ENCODE peak calls at places on chromosomes 11 and 22, in five cellular contexts. One of them, this sample, is unnamed.

GRCh38 chr11:36257351-36257750 is 31.9 kb downstream of the COMMD9 start:
- DNase-seq in CD8-positive, alpha-beta T cell: no peak
- DNase-seq in colonic mucosa: no peak
- DNase-seq in tibial artery: no peak
- DNase-seq in Karpas-422: no peak
- DNase-seq in this sample: peak; percentile 48

GRCh38 chr11:47552086-47552580 is 799 bp downstream of the CELF1 start:
- DNase-seq in CD8-positive, alpha-beta T cell: peak; percentile 3
- DNase-seq in colonic mucosa: peak; percentile 57
- DNase-seq in tibial artery: no peak
- DNase-seq in Karpas-422: peak; percentile 79
- DNase-seq in this sample: no peak

GRCh38 chr11:8233691-8234424 is 29.8 kb downstream of the LMO1 start:
- DNase-seq in CD8-positive, alpha-beta T cell: no peak
- DNase-seq in colonic mucosa: no peak
- DNase-seq in tibial artery: no peak
- DNase-seq in Karpas-422: no peak
- DNase-seq in this sample: peak; percentile 32

GRCh38 chr11:129950319-129951034 is 52.2 kb downstream of the PRDM10 start:
- DNase-seq in CD8-positive, alpha-beta T cell: no peak
- DNase-seq in colonic mucosa: peak; percentile 49
- DNase-seq in tibial artery: peak; percentile 65
- DNase-seq in Karpas-422: no peak
- DNase-seq in this sample: no peak

GRCh38 chr22:20450551-20450906 is 12.9 kb upstream of the SCARF2 start:
- DNase-seq in CD8-positive, alpha-beta T cell: no peak
- DNase-seq in colonic mucosa: no peak
- DNase-seq in tibial artery: no peak
- DNase-seq in Karpas-422: no peak
- DNase-seq in this sample: no peak

GRCh38 chr11:75400110-75400865 is 970 bp downstream of the RPS3 start:
- DNase-seq in CD8-positive, alpha-beta T cell: no peak
- DNase-seq in colonic mucosa: no peak
- DNase-seq in tibial artery: no peak
- DNase-seq in Karpas-422: peak; percentile 69
- DNase-seq in this sample: no peak

GRCh38 chr11:103541186-103541795 is 432.1 kb downstream of the DYNC2H1 start:
- DNase-seq in CD8-positive, alpha-beta T cell: no peak
- DNase-seq in colonic mucosa: no peak
- DNase-seq in tibial artery: no peak
- DNase-seq in Karpas-422: no peak
- DNase-seq in this sample: no peak

GRCh38 chr11:44950625-44951472 is at the start of gene TP53I11:
- DNase-seq in CD8-positive, alpha-beta T cell: peak; percentile 40
- DNase-seq in colonic mucosa: peak; percentile 89
- DNase-seq in tibial artery: peak; percentile 71
- DNase-seq in Karpas-422: no peak
- DNase-seq in this sample: no peak

GRCh38 chr22:48192920-48193319 is 1430.5 kb downstream of the TBC1D22A start:
- DNase-seq in CD8-positive, alpha-beta T cell: no peak
- DNase-seq in colonic mucosa: no peak
- DNase-seq in tibial artery: no peak
- DNase-seq in Karpas-422: peak; percentile 64
- DNase-seq in this sample: no peak

GRCh38 chr22:21697866-21698265 is 32.1 kb downstream of the PPIL2 start:
- DNase-seq in CD8-positive, alpha-beta T cell: no peak
- DNase-seq in colonic mucosa: no peak
- DNase-seq in tibial artery: no peak
- DNase-seq in Karpas-422: no peak
- DNase-seq in this sample: no peak

GRCh38 chr11:94128171-94128745 is 383 bp upstream of the PANX1 start:
- DNase-seq in CD8-positive, alpha-beta T cell: peak; percentile 6
- DNase-seq in colonic mucosa: no peak
- DNase-seq in tibial artery: no peak
- DNase-seq in Karpas-422: peak; percentile 85
- DNase-seq in this sample: no peak

GRCh38 chr11:119614227-119615002 is 114.6 kb downstream of the NECTIN1 start:
- DNase-seq in CD8-positive, alpha-beta T cell: no peak
- DNase-seq in colonic mucosa: no peak
- DNase-seq in tibial artery: no peak
- DNase-seq in Karpas-422: no peak
- DNase-seq in this sample: no peak

GRCh38 chr11:9941991-9942390 is 278.1 kb downstream of the SWAP70 start:
- DNase-seq in CD8-positive, alpha-beta T cell: no peak
- DNase-seq in colonic mucosa: no peak
- DNase-seq in tibial artery: no peak
- DNase-seq in Karpas-422: no peak
- DNase-seq in this sample: no peak

GRCh38 chr11:122108192-122108799 is 7.7 kb downstream of the BLID start:
- DNase-seq in CD8-positive, alpha-beta T cell: no peak
- DNase-seq in colonic mucosa: peak; percentile 45
- DNase-seq in tibial artery: peak; percentile 20
- DNase-seq in Karpas-422: peak; percentile 79
- DNase-seq in this sample: no peak

GRCh38 chr11:72552399-72552910 is 118.1 kb upstream of the CLPB start:
- DNase-seq in CD8-positive, alpha-beta T cell: no peak
- DNase-seq in colonic mucosa: no peak
- DNase-seq in tibial artery: no peak
- DNase-seq in Karpas-422: no peak
- DNase-seq in this sample: no peak

GRCh38 chr11:45659818-45660160 is 5.6 kb downstream of the CHST1 start:
- DNase-seq in CD8-positive, alpha-beta T cell: no peak
- DNase-seq in colonic mucosa: no peak
- DNase-seq in tibial artery: no peak
- DNase-seq in Karpas-422: no peak
- DNase-seq in this sample: no peak

GRCh38 chr11:68436985-68437926 is 23.3 kb upstream of the PPP6R3 start:
- DNase-seq in CD8-positive, alpha-beta T cell: no peak
- DNase-seq in colonic mucosa: no peak
- DNase-seq in tibial artery: peak; percentile 54
- DNase-seq in Karpas-422: no peak
- DNase-seq in this sample: no peak

GRCh38 chr11:70597751-70598377 is 199.5 kb downstream of the CTTN start:
- DNase-seq in CD8-positive, alpha-beta T cell: no peak
- DNase-seq in colonic mucosa: no peak
- DNase-seq in tibial artery: no peak
- DNase-seq in Karpas-422: no peak
- DNase-seq in this sample: no peak

GRCh38 chr11:27385245-27385644 is 22.2 kb upstream of the CCDC34 start:
- DNase-seq in CD8-positive, alpha-beta T cell: no peak
- DNase-seq in colonic mucosa: no peak
- DNase-seq in tibial artery: peak; percentile 24
- DNase-seq in Karpas-422: no peak
- DNase-seq in this sample: peak; percentile 70

GRCh38 chr11:121194731-121195596 is 93.9 kb downstream of the TECTA start:
- DNase-seq in CD8-positive, alpha-beta T cell: peak; percentile 46
- DNase-seq in colonic mucosa: peak; percentile 62
- DNase-seq in tibial artery: peak; percentile 41
- DNase-seq in Karpas-422: peak; percentile 80
- DNase-seq in this sample: peak; percentile 5

GRCh38 chr11:33912405-33913361 is 20.8 kb upstream of the LMO2 start:
- DNase-seq in CD8-positive, alpha-beta T cell: no peak
- DNase-seq in colonic mucosa: no peak
- DNase-seq in tibial artery: peak; percentile 42
- DNase-seq in Karpas-422: peak; percentile 62
- DNase-seq in this sample: peak; percentile 87

GRCh38 chr11:20403059-20403458 is 15.5 kb downstream of the PRMT3 start:
- DNase-seq in CD8-positive, alpha-beta T cell: no peak
- DNase-seq in colonic mucosa: no peak
- DNase-seq in tibial artery: no peak
- DNase-seq in Karpas-422: no peak
- DNase-seq in this sample: no peak

GRCh38 chr11:20407344-20407743 is 19.8 kb downstream of the PRMT3 start:
- DNase-seq in CD8-positive, alpha-beta T cell: no peak
- DNase-seq in colonic mucosa: no peak
- DNase-seq in tibial artery: no peak
- DNase-seq in Karpas-422: no peak
- DNase-seq in this sample: no peak

DNA sequence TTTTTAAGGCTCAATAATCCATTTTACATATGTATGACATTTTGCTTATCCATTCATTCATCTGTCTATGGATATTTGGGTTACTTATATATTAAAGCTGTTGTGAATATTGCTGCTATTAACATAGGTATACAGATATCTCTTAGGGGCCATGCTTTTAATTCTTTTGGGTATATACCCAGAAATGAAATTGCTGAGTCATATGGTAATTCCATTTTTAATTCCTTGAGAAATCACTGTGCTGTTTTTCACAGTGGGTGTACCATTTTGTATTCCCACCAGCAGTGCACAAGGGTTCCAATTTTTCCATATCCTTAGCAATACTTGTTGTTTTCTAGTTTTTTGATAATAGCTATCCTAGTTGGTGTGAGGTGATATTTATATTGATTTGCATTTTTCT is 19.0 kb downstream of the PRMT3 start:
- DNase-seq in CD8-positive, alpha-beta T cell: no peak
- DNase-seq in colonic mucosa: no peak
- DNase-seq in tibial artery: no peak
- DNase-seq in Karpas-422: no peak
- DNase-seq in this sample: no peak
- H3K36me3 ChIP-seq in CD8-positive, alpha-beta T cell: peaks cover 13% of the 10 kb centered on the region
- H3K36me3 ChIP-seq in colonic mucosa: no peaks in the 10 kb centered on the region
- H3K36me3 ChIP-seq in tibial artery: peaks cover 65% of the 10 kb centered on the region
- H3K36me3 ChIP-seq in Karpas-422: peaks cover 68% of the 10 kb centered on the region
- H3K36me3 ChIP-seq in this sample: no peaks in the 10 kb centered on the region

GRCh38 chr11:90243534-90243933 is 20.7 kb upstream of the CHORDC1 start:
- DNase-seq in CD8-positive, alpha-beta T cell: no peak
- DNase-seq in colonic mucosa: no peak
- DNase-seq in tibial artery: no peak
- DNase-seq in Karpas-422: no peak
- DNase-seq in this sample: no peak
- H3K27me3 ChIP-seq in CD8-positive, alpha-beta T cell: no peaks in the 10 kb centered on the region
- H3K27me3 ChIP-seq in colonic mucosa: no peaks in the 10 kb centered on the region
- H3K27me3 ChIP-seq in tibial artery: no peaks in the 10 kb centered on the region
- H3K27me3 ChIP-seq in Karpas-422: no peaks in the 10 kb centered on the region
- H3K27me3 ChIP-seq in this sample: no peaks in the 10 kb centered on the region

GRCh38 chr11:2271077-2271326 is 614 bp upstream of the ASCL2 start:
- DNase-seq in CD8-positive, alpha-beta T cell: peak; percentile 39
- DNase-seq in colonic mucosa: peak; percentile 39
- DNase-seq in tibial artery: peak; percentile 38
- DNase-seq in Karpas-422: no peak
- DNase-seq in this sample: no peak
- H3K4me3 ChIP-seq in CD8-positive, alpha-beta T cell: peak overlapping the region; percentile 39
- H3K4me3 ChIP-seq in colonic mucosa: peak overlapping the region; percentile 30
- H3K4me3 ChIP-seq in tibial artery: peak overlapping the region; percentile 14
- H3K4me3 ChIP-seq in Karpas-422: no peak overlapping the region
- H3K4me3 ChIP-seq in this sample: no peak overlapping the region

GRCh38 chr11:202490-202889 is 4.7 kb downstream of the BET1L start:
- DNase-seq in CD8-positive, alpha-beta T cell: no peak
- DNase-seq in colonic mucosa: no peak
- DNase-seq in tibial artery: no peak
- DNase-seq in Karpas-422: no peak
- DNase-seq in this sample: no peak
- H3K36me3 ChIP-seq in CD8-positive, alpha-beta T cell: peaks cover 30% of the 10 kb centered on the region
- H3K36me3 ChIP-seq in colonic mucosa: peaks cover 10% of the 10 kb centered on the region
- H3K36me3 ChIP-seq in tibial artery: peaks cover 71% of the 10 kb centered on the region
- H3K36me3 ChIP-seq in Karpas-422: peaks cover 4% of the 10 kb centered on the region
- H3K36me3 ChIP-seq in this sample: no peaks in the 10 kb centered on the region

GRCh38 chr22:40044102-40044869 is 49.5 kb downstream of the FAM83F start:
- DNase-seq in CD8-positive, alpha-beta T cell: peak; percentile 97
- DNase-seq in colonic mucosa: peak; percentile 98
- DNase-seq in tibial artery: peak; percentile 98
- DNase-seq in Karpas-422: peak; percentile 100
- DNase-seq in this sample: peak; percentile 97

GRCh38 chr22:40042312-40042711 is 47.6 kb downstream of the FAM83F start:
- DNase-seq in CD8-positive, alpha-beta T cell: no peak
- DNase-seq in colonic mucosa: no peak
- DNase-seq in tibial artery: no peak
- DNase-seq in Karpas-422: no peak
- DNase-seq in this sample: no peak

GRCh38 chr22:40043793-40044101 is 49.0 kb downstream of the FAM83F start:
- DNase-seq in CD8-positive, alpha-beta T cell: no peak
- DNase-seq in colonic mucosa: no peak
- DNase-seq in tibial artery: no peak
- DNase-seq in Karpas-422: no peak
- DNase-seq in this sample: no peak

GRCh38 chr22:40041738-40042137 is 47.0 kb downstream of the FAM83F start:
- DNase-seq in CD8-positive, alpha-beta T cell: no peak
- DNase-seq in colonic mucosa: no peak
- DNase-seq in tibial artery: no peak
- DNase-seq in Karpas-422: no peak
- DNase-seq in this sample: no peak

GRCh38 chr22:40043086-40043485 is 48.3 kb downstream of the FAM83F start:
- DNase-seq in CD8-positive, alpha-beta T cell: no peak
- DNase-seq in colonic mucosa: no peak
- DNase-seq in tibial artery: peak; percentile 67
- DNase-seq in Karpas-422: no peak
- DNase-seq in this sample: no peak
- H3K27me3 ChIP-seq in CD8-positive, alpha-beta T cell: no peaks in the 10 kb centered on the region
- H3K27me3 ChIP-seq in colonic mucosa: no peaks in the 10 kb centered on the region
- H3K27me3 ChIP-seq in tibial artery: no peaks in the 10 kb centered on the region
- H3K27me3 ChIP-seq in Karpas-422: no peaks in the 10 kb centered on the region
- H3K27me3 ChIP-seq in this sample: no peaks in the 10 kb centered on the region

This sample was measured in kidney epithelial cell.